ENCODE peak calls at places on chromosomes 5 and 9, in five cellular contexts. One of them, this sample, is unnamed.

GRCh38 chr5:149632311-149633251 is 51.3 kb downstream of the ARHGEF37 start:
- DNase-seq in posterior cingulate gyrus: no peak
- DNase-seq in neural crest cell: no peak
- DNase-seq in stimulated activated CD8-positive, alpha-beta memory T cell treated with anti-CD3 and anti-CD28 coated beads, Interleukin-2, amount 100 ng/mL, for 1 hour: no peak
- DNase-seq in PC-3: peak
- DNase-seq in this sample: no peak

GRCh38 chr9:134735441-134736175 is 94.0 kb downstream of the COL5A1 start:
- DNase-seq in PC-3: no peak
- DNase-seq in posterior cingulate gyrus: no peak
- DNase-seq in neural crest cell: no peak
- DNase-seq in stimulated activated CD8-positive, alpha-beta memory T cell treated with anti-CD3 and anti-CD28 coated beads, Interleukin-2, amount 100 ng/mL, for 1 hour: no peak
- DNase-seq in this sample: no peak

GRCh38 chr5:61673007-61673735 is 341.1 kb downstream of the ZSWIM6 start:
- DNase-seq in posterior cingulate gyrus: no peak
- DNase-seq in PC-3: peak
- DNase-seq in stimulated activated CD8-positive, alpha-beta memory T cell treated with anti-CD3 and anti-CD28 coated beads, Interleukin-2, amount 100 ng/mL, for 1 hour: no peak
- DNase-seq in neural crest cell: no peak
- DNase-seq in this sample: no peak

GRCh38 chr5:53257806-53258373 is 148.3 kb upstream of the MOCS2 start:
- DNase-seq in posterior cingulate gyrus: no peak
- DNase-seq in PC-3: peak
- DNase-seq in neural crest cell: no peak
- DNase-seq in stimulated activated CD8-positive, alpha-beta memory T cell treated with anti-CD3 and anti-CD28 coated beads, Interleukin-2, amount 100 ng/mL, for 1 hour: no peak
- DNase-seq in this sample: no peak

GRCh38 chr9:71758785-71759184 is 9.5 kb downstream of the CEMIP2 start:
- DNase-seq in stimulated activated CD8-positive, alpha-beta memory T cell treated with anti-CD3 and anti-CD28 coated beads, Interleukin-2, amount 100 ng/mL, for 1 hour: no peak
- DNase-seq in PC-3: peak
- DNase-seq in posterior cingulate gyrus: no peak
- DNase-seq in neural crest cell: no peak
- DNase-seq in this sample: peak

GRCh38 chr9:35669331-35670145 is 4.2 kb upstream of the CA9 start:
- DNase-seq in neural crest cell: no peak
- DNase-seq in PC-3: peak
- DNase-seq in posterior cingulate gyrus: no peak
- DNase-seq in stimulated activated CD8-positive, alpha-beta memory T cell treated with anti-CD3 and anti-CD28 coated beads, Interleukin-2, amount 100 ng/mL, for 1 hour: no peak
- DNase-seq in this sample: peak

GRCh38 chr5:180494510-180495181 is 467 bp downstream of the CNOT6 start:
- DNase-seq in stimulated activated CD8-positive, alpha-beta memory T cell treated with anti-CD3 and anti-CD28 coated beads, Interleukin-2, amount 100 ng/mL, for 1 hour: no peak
- DNase-seq in neural crest cell: peak
- DNase-seq in PC-3: no peak
- DNase-seq in posterior cingulate gyrus: peak
- DNase-seq in this sample: peak

GRCh38 chr5:87231037-87231808 is 36.5 kb upstream of the RASA1 start:
- DNase-seq in neural crest cell: no peak
- DNase-seq in stimulated activated CD8-positive, alpha-beta memory T cell treated with anti-CD3 and anti-CD28 coated beads, Interleukin-2, amount 100 ng/mL, for 1 hour: no peak
- DNase-seq in PC-3: peak
- DNase-seq in posterior cingulate gyrus: no peak
- DNase-seq in this sample: no peak

GRCh38 chr5:29614202-29614601 is 1579.3 kb upstream of the CDH6 start:
- DNase-seq in neural crest cell: no peak
- DNase-seq in PC-3: peak
- DNase-seq in posterior cingulate gyrus: no peak
- DNase-seq in stimulated activated CD8-positive, alpha-beta memory T cell treated with anti-CD3 and anti-CD28 coated beads, Interleukin-2, amount 100 ng/mL, for 1 hour: no peak
- DNase-seq in this sample: no peak

GRCh38 chr5:143401846-143402463 is 1.5 kb downstream of the NR3C1 start:
- DNase-seq in neural crest cell: no peak
- DNase-seq in posterior cingulate gyrus: no peak
- DNase-seq in stimulated activated CD8-positive, alpha-beta memory T cell treated with anti-CD3 and anti-CD28 coated beads, Interleukin-2, amount 100 ng/mL, for 1 hour: no peak
- DNase-seq in PC-3: peak
- DNase-seq in this sample: no peak

GRCh38 chr9:113808391-113809191 is 67.5 kb upstream of the ZNF618 start:
- DNase-seq in PC-3: peak
- DNase-seq in neural crest cell: no peak
- DNase-seq in posterior cingulate gyrus: no peak
- DNase-seq in stimulated activated CD8-positive, alpha-beta memory T cell treated with anti-CD3 and anti-CD28 coated beads, Interleukin-2, amount 100 ng/mL, for 1 hour: no peak
- DNase-seq in this sample: no peak

GRCh38 chr5:172503925-172504730 is 49.8 kb upstream of the SH3PXD2B start:
- DNase-seq in posterior cingulate gyrus: no peak
- DNase-seq in PC-3: no peak
- DNase-seq in stimulated activated CD8-positive, alpha-beta memory T cell treated with anti-CD3 and anti-CD28 coated beads, Interleukin-2, amount 100 ng/mL, for 1 hour: no peak
- DNase-seq in neural crest cell: no peak
- DNase-seq in this sample: no peak

GRCh38 chr5:116788851-116789403 is 214.3 kb upstream of the SEMA6A start:
- DNase-seq in posterior cingulate gyrus: no peak
- DNase-seq in neural crest cell: no peak
- DNase-seq in stimulated activated CD8-positive, alpha-beta memory T cell treated with anti-CD3 and anti-CD28 coated beads, Interleukin-2, amount 100 ng/mL, for 1 hour: no peak
- DNase-seq in PC-3: no peak
- DNase-seq in this sample: no peak

GRCh38 chr5:32760091-32760509 is 49.0 kb downstream of the NPR3 start:
- DNase-seq in neural crest cell: no peak
- DNase-seq in stimulated activated CD8-positive, alpha-beta memory T cell treated with anti-CD3 and anti-CD28 coated beads, Interleukin-2, amount 100 ng/mL, for 1 hour: no peak
- DNase-seq in posterior cingulate gyrus: no peak
- DNase-seq in PC-3: peak
- DNase-seq in this sample: no peak

This sample was measured in HuH-7.